ENCODE peak calls at places on chromosomes 11 and 22, in five cellular contexts. T is ovary, R is A549, L is stomach, P is SK-N-SH. F is an unnamed sample.

GRCh38 chr11:106697058-106697457 is 321.2 kb downstream of the GUCY1A2 start:
- DNase-seq in T (no peak), R (no peak), P (no peak), L (no peak), F (no peak)

GRCh38 chr11:98630736-98631135 is 390.0 kb upstream of the CNTN5 start:
- DNase-seq in R (no peak), L (no peak), T (no peak), P (no peak), F (no peak)

GRCh38 chr22:46193898-46194310 is 43.6 kb downstream of the PPARA start:
- DNase-seq in R (no peak), T (no peak), P (peak; percentile 79), L (no peak), F (no peak)

GRCh38 chr22:30889268-30889995 is 79.1 kb downstream of the MORC2 start:
- DNase-seq in P (peak; percentile 12), L (no peak), R (no peak), T (peak; percentile 5), F (no peak)

GRCh38 chr22:18082467-18082866 is 4.7 kb downstream of the PEX26 start:
- DNase-seq in R (no peak), P (no peak), L (no peak), T (no peak), F (no peak)

GRCh38 chr11:35235944-35236666 is 97.1 kb downstream of the CD44 start:
- DNase-seq in L (peak; percentile 72), P (no peak), T (no peak), R (peak; percentile 54), F (no peak)

GRCh38 chr11:46306296-46306853 is 28.9 kb downstream of the CREB3L1 start:
- DNase-seq in P (no peak), R (no peak), T (no peak), L (no peak), F (no peak)

GRCh38 chr11:74533421-74533820 is 39.9 kb upstream of the LIPT2 start:
- DNase-seq in R (no peak), P (no peak), L (no peak), T (no peak), F (no peak)

GRCh38 chr11:96426356-96427103 is 36.7 kb downstream of the JRKL start:
- DNase-seq in L (no peak), R (peak; percentile 34), T (no peak), P (peak; percentile 64), F (no peak)

GRCh38 chr11:68525930-68526329 is 65.4 kb downstream of the PPP6R3 start:
- DNase-seq in P (no peak), L (no peak), R (no peak), T (no peak), F (no peak)

GRCh38 chr22:44816141-44816540 is 63.8 kb downstream of the ARHGAP8 start:
- DNase-seq in L (no peak), R (no peak), T (no peak), P (no peak), F (no peak)

GRCh38 chr11:65301491-65302329 is 13.0 kb upstream of the CDC42EP2 start:
- DNase-seq in R (no peak), P (peak; percentile 51), T (peak; percentile 83), L (no peak), F (peak; percentile 77)

GRCh38 chr11:18457435-18457834 is 1.8 kb downstream of the LDHAL6A start:
- DNase-seq in T (no peak), P (peak; percentile 20), L (peak; percentile 53), R (peak; percentile 13), F (no peak)

GRCh38 chr11:46107408-46107718 is 13.9 kb downstream of the PHF21A start:
- DNase-seq in P (no peak), L (no peak), R (no peak), T (no peak), F (no peak)

GRCh38 chr11:69308531-69308930 is 14.6 kb downstream of the MYEOV start:
- DNase-seq in T (no peak), R (no peak), P (no peak), L (no peak), F (no peak)

GRCh38 chr11:5288108-5288911 is 13.4 kb downstream of the OR51B4 start:
- DNase-seq in R (no peak), T (no peak), P (no peak), L (peak; percentile 37), F (no peak)

GRCh38 chr11:35723493-35724284 is 61.1 kb downstream of the TRIM44 start:
- DNase-seq in T (no peak), P (no peak), L (no peak), R (no peak), F (no peak)

GRCh38 chr11:44250421-44250820 is 59.5 kb downstream of the ALX4 start:
- DNase-seq in P (no peak), R (no peak), T (no peak), L (no peak), F (no peak)

GRCh38 chr11:123511037-123511870 is 81.2 kb downstream of the GRAMD1B start:
- DNase-seq in L (peak; percentile 88), P (peak; percentile 92), R (peak; percentile 83), T (peak; percentile 91), F (peak; percentile 78)

GRCh38 chr11:107928767-107929507 is 689 bp downstream of the RAB39A start:
- DNase-seq in L (no peak), R (peak; percentile 4), P (peak; percentile 45), T (no peak), F (peak; percentile 56)

GRCh38 chr11:61910473-61911123 is 6.8 kb downstream of the RAB3IL1 start:
- DNase-seq in T (peak; percentile 36), L (no peak), R (no peak), P (peak; percentile 14), F (no peak)

GRCh38 chr11:46801694-46802093 is 44.4 kb downstream of the CKAP5 start:
- DNase-seq in R (no peak), L (no peak), T (no peak), P (no peak), F (no peak)

DNA sequence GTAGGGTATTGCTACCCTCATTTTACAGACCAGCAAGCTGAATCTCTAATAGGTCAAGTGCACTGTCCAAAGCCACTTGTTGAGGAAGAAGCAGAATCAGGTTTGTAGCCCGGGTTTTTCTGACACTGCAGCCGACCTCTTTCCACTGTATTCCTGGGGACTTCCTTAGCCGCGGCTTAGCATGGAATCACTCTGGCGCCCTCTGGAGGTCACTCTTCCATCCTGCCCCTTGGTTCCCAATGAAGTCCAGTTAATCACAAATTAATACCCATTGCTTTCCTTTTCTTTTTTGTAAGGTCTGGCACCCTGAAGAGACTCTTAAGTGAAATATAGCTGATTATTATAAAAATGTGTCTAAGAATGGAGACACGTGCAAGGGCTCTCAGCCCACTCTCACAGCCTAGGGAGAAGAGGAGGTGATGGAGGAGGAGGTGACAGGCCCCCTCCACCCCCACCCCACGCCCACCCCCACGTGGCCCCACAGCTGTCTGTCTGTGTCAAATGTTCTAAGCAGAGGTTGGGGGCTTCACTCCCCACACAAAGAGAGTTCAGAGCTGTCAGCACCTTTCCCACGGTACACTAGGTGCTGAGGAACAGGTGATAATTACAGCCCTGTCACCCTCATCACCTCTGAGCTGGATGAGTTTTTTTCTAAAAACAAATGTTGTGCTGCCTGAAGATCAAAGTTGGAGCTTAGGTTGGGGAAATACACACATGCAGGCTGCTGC is 57.7 kb upstream of the DRD2 start:
- DNase-seq in P (peak; percentile 80), L (peak; percentile 82), T (peak; percentile 74), R (peak; percentile 52), F (peak; percentile 66)
- TF ChIP-seq EP300 in P (no peak), L (no peak), T (no peak), R (no peak), F (no peak)

DNA sequence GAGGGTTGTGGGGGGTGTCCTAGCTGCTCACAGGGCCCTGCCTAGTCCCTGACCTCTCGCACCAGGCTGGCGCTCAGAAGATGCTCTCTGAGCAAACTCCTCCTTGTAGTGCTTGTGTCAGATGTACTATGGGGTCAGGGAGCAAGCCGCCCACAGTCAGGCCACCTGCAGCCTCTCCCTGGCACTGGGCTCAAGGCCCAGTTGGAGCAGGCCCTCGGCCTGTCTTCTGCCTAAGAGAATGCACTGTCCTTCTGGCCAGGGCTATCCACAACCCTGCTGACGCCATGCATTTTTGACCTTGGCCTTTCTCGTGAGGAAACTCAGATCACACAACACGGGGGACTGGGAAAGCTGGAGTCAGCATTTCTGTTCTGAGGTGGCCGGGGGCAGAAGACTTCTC is 73.9 kb upstream of the TTLL12 start:
- DNase-seq in T (peak; percentile 81), L (no peak), R (no peak), P (no peak), F (no peak)
- TF ChIP-seq EP300 in T (no peak), L (no peak), R (no peak), P (no peak), F (no peak)

GRCh38 chr22:40638261-40638660 is 1.7 kb upstream of the MRTFA start:
- DNase-seq in L (no peak), P (no peak), R (no peak), T (no peak), F (no peak)

GRCh38 chr22:40637181-40638150 is 947 bp upstream of the MRTFA start:
- DNase-seq in L (peak; percentile 63), P (no peak), R (no peak), T (no peak), F (peak; percentile 88)

GRCh38 chr22:40635940-40636379 is 559 bp downstream of the MRTFA start:
- DNase-seq in R (no peak), T (no peak), P (no peak), L (peak; percentile 30), F (peak; percentile 31)

GRCh38 chr22:40635008-40635939 is 1.2 kb downstream of the MRTFA start:
- DNase-seq in L (no peak), R (no peak), T (no peak), P (no peak), F (no peak)

DNA sequence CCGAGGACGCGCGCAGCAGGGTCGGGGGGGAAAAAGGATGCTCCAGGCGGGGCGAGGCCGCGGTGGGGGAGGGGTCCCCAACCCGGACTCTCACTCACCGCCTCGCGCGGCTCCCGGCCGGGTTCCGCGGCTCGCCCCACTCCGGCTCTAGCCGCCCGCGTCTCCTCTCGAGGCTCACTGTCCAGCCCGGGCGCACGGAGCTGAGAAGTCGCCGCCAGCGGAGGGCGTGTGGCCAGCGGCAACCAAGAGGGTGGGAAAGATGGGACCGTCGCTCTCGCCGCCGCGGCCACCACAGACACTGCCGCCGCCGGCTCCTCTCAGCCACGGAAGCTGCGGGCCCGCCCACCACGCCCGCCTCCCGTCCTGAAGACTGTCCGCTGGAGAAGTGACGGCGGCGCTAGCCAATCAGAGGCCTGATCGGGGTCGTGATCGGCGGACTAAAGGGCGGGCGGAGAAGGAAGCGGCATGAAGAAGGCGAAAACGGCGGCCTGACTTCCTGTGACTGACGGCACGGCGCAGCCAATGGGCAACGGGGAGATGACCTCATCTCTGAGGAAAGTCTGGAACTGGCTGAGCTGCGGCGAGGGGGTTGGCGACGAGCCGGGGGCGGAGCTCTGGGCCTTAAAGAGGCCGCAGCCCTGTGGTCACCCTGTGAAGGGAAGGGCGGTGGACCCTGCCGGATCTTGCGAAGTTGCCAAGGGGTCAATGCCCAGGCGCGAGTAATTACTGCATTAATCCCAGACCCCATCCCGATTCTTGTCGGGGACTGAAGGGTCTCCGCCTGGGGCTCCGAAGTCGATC is at the start of gene MRTFA:
- DNase-seq in R (peak; percentile 99), P (peak; percentile 87), L (peak; percentile 100), T (peak; percentile 100), F (peak; percentile 100)
- TF ChIP-seq EP300 in R (no peak), P (no peak), L (no peak), T (no peak), F (no peak)

DNA sequence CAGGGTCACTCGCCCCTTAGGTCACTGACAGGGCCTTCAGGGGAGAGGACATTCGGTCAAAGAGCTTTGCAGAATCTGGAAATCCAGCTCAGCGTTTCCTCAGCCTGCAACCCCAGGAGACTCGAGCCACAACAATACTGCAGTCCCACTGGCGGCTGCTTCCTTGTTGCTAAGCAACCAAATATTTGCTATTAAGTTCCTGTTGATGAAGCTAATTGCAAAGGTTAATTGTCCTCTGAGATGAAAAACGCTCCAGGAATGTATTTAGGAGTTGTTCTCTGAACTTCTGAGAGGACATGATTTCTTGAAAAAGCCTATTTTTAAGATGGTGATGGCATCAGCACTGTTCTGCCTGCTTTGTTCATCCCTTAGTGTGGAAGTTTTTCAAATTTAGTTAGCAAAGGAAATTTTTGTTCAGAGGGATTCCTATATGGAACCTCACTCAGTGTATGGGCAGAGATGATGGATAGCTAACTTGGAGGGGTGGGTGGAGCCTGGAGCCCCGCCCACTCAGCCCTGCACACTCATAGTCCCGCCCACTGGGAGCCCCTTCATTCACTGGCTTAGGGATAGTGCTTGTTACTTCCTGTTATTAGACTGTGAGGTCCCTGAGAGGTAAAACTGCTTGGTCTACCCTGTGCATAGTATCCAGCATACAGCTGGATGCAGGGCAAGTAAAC is 109.1 kb downstream of the CSNK2A3 start:
- DNase-seq in R (no peak), T (peak; percentile 27), P (peak; percentile 41), L (no peak), F (no peak)
- TF ChIP-seq EP300 in R (no peak), T (no peak), P (no peak), L (no peak), F (no peak)